ENCODE peak calls at places on chromosomes 13 and 19, in five cellular contexts. D is CD8-positive, alpha-beta T cell; W is stimulated activated CD4-positive, alpha-beta T cell treated with anti-CD3 and anti-CD28 coated beads, Interleukin-1b, Interleukin-23, amount 100 ng/mL, for 24 hours; M is AG09319; R is astrocyte of the spinal cord. F is an unnamed sample.

GRCh38 chr19:56383826-56384605 is 9.3 kb downstream of the ZNF582 start:
- DNase-seq in M (no peak), R (no peak), D (no peak), W (no peak), F (no peak)

GRCh38 chr19:40466219-40467006 is at the start of gene SPTBN4:
- DNase-seq in R (no peak), W (peak), M (no peak), D (peak), F (peak)

GRCh38 chr19:29404951-29405727 is 120.7 kb upstream of the VSTM2B start:
- DNase-seq in D (no peak), R (no peak), M (no peak), W (no peak), F (no peak)

GRCh38 chr19:30158893-30159245 is 213.3 kb upstream of the ZNF536 start:
- DNase-seq in M (no peak), R (no peak), D (no peak), W (no peak), F (no peak)

GRCh38 chr19:48918801-48919247 is 14.7 kb upstream of the DHDH start:
- DNase-seq in D (no peak), W (no peak), R (no peak), M (no peak), F (no peak)

GRCh38 chr13:99969934-99970760 is 1.4 kb downstream of the ZIC5 start:
- DNase-seq in R (peak), D (peak), W (no peak), M (no peak), F (no peak)

GRCh38 chr13:51147732-51148131 is 36.7 kb upstream of the C13orf42 start:
- DNase-seq in W (no peak), M (no peak), D (no peak), R (no peak), F (no peak)

GRCh38 chr13:107977175-107977574 is 238.2 kb downstream of the LIG4 start:
- DNase-seq in R (no peak), M (no peak), D (no peak), W (no peak), F (no peak)

GRCh38 chr19:39246951-39247669 is 1.5 kb downstream of the IFNL4 start:
- DNase-seq in W (no peak), D (peak), M (no peak), R (no peak), F (no peak)

GRCh38 chr19:32336259-32337111 is 8.9 kb upstream of the ZNF507 start:
- DNase-seq in M (no peak), D (no peak), W (no peak), R (peak), F (no peak)

GRCh38 chr19:5352229-5352763 is 11.7 kb upstream of the PTPRS start:
- DNase-seq in R (no peak), D (no peak), M (no peak), W (no peak), F (peak)

GRCh38 chr19:41876847-41877489 is at the start of gene CD79A:
- DNase-seq in R (no peak), W (no peak), D (peak), M (no peak), F (no peak)

GRCh38 chr13:44108345-44108858 is 228.7 kb downstream of the LACC1 start:
- DNase-seq in W (no peak), D (no peak), M (no peak), R (no peak), F (no peak)

GRCh38 chr13:40172149-40172591 is 494.3 kb downstream of the FOXO1 start:
- DNase-seq in R (no peak), M (no peak), W (no peak), D (no peak), F (no peak)

GRCh38 chr13:73599232-73600128 is 534.7 kb downstream of the KLF12 start:
- DNase-seq in W (no peak), R (no peak), M (no peak), D (no peak), F (no peak)